ENCODE peak calls at places on chromosomes 13 and 19, in six cellular contexts. U is gastrocnemius medialis; M is effector memory CD4-positive, alpha-beta T cell; O is adrenal gland; R is fibroblast of lung; C is heart right ventricle. W is an unnamed sample.
A peak's percentile ranks its signal among the peaks of the same experiment; 100 is the strongest.

GRCh38 chr19:48565090-48565489 is 13.1 kb downstream of the SULT2B1 start:
- DNase-seq in C (no peak), R (peak; percentile 46), O (no peak), U (no peak), M (no peak), W (no peak)

GRCh38 chr19:9808855-9809646 is 9.8 kb downstream of the FBXL12 start:
- DNase-seq in C (no peak), U (no peak), O (no peak), R (no peak), M (peak; percentile 16), W (peak; percentile 63)

GRCh38 chr19:10686661-10687517 is 14.3 kb upstream of the QTRT1 start:
- DNase-seq in M (no peak), O (no peak), R (peak; percentile 64), U (peak; percentile 38), C (peak; percentile 51), W (no peak)

GRCh38 chr19:43651758-43652545 is 12.3 kb upstream of the CADM4 start:
- DNase-seq in R (peak; percentile 50), U (peak; percentile 43), M (no peak), C (peak; percentile 62), O (peak; percentile 86), W (peak; percentile 12)

GRCh38 chr13:47555235-47555634 is 445.8 kb downstream of the SUCLA2 start:
- DNase-seq in O (no peak), C (no peak), U (no peak), M (no peak), R (peak; percentile 41), W (no peak)

GRCh38 chr19:48926909-48927308 is 6.6 kb upstream of the DHDH start:
- DNase-seq in M (no peak), R (peak; percentile 99), U (peak; percentile 66), O (peak; percentile 86), C (peak; percentile 48), W (no peak)

GRCh38 chr13:33186851-33187250 is 98.7 kb downstream of the STARD13 start:
- DNase-seq in R (peak; percentile 94), U (no peak), C (no peak), O (no peak), M (no peak), W (no peak)

GRCh38 chr13:48580185-48580803 is 47.4 kb upstream of the RCBTB2 start:
- DNase-seq in R (peak; percentile 36), U (peak; percentile 58), O (peak; percentile 94), M (peak; percentile 45), C (peak; percentile 87), W (peak; percentile 71)

GRCh38 chr13:43377149-43377548 is 353.8 kb downstream of the DNAJC15 start:
- DNase-seq in R (peak; percentile 66), C (no peak), O (no peak), U (no peak), M (no peak), W (no peak)

GRCh38 chr13:77749481-77749880 is 52.0 kb downstream of the SLAIN1 start:
- DNase-seq in R (peak; percentile 10), M (no peak), O (no peak), C (no peak), U (no peak), W (no peak)

GRCh38 chr13:107035778-107036177 is 467.8 kb upstream of the ARGLU1 start:
- DNase-seq in R (peak; percentile 86), O (no peak), U (no peak), M (no peak), C (no peak), W (no peak)

GRCh38 chr19:52171321-52172169 is at the start of gene ZNF836:
- DNase-seq in R (peak; percentile 67), C (peak; percentile 93), M (peak; percentile 85), U (peak; percentile 84), O (peak; percentile 94), W (peak; percentile 89)

GRCh38 chr13:39266426-39266825 is 228.2 kb downstream of the NHLRC3 start:
- DNase-seq in M (no peak), R (peak; percentile 16), O (no peak), C (no peak), U (no peak), W (no peak)

GRCh38 chr13:73602295-73602694 is 531.9 kb downstream of the KLF12 start:
- DNase-seq in R (peak; percentile 49), U (no peak), C (no peak), O (no peak), M (no peak), W (no peak)

GRCh38 chr13:41581884-41582547 is 124.7 kb downstream of the RGCC start:
- DNase-seq in C (no peak), O (no peak), R (peak; percentile 76), M (no peak), U (no peak), W (no peak)

GRCh38 chr13:75876371-75877050 is 240.4 kb downstream of the LMO7 start:
- DNase-seq in R (peak; percentile 47), M (peak; percentile 5), U (peak; percentile 36), C (peak; percentile 64), O (peak; percentile 80), W (peak; percentile 61)

GRCh38 chr19:53381376-53381775 is 13.6 kb upstream of the ZNF765 start:
- DNase-seq in M (no peak), O (peak; percentile 0), U (no peak), R (no peak), C (no peak), W (no peak)

GRCh38 chr13:93147293-93147645 is 79.3 kb upstream of the GPC6 start:
- DNase-seq in U (no peak), R (peak; percentile 63), C (no peak), M (no peak), O (no peak), W (no peak)

GRCh38 chr19:48696353-48697010 is 711 bp downstream of the FUT2 start:
- DNase-seq in R (no peak), C (no peak), M (no peak), U (no peak), O (no peak), W (no peak)

GRCh38 chr19:11814707-11815050 is 606 bp downstream of the ZNF440 start:
- DNase-seq in U (no peak), C (no peak), O (peak; percentile 50), R (peak; percentile 42), M (no peak), W (no peak)

DNA sequence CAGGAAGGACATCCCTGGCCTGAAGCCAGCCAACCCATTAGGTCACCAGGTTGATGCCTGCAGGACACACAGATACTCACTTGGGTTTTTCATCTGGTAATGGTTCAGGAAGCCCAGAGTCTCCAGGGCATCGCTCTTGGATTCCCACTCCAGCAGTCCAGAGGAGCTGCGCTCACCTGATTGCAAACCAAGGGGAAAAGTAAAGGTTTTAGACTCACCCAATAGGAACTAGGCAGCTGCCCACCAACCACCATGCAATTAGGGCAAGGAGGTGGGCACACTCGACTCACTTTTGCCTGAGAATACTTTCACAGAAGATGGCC is 5.7 kb upstream of the ECH1 start:
- DNase-seq in O (peak; percentile 77), U (no peak), R (no peak), C (no peak), M (no peak), W (no peak)
- H3K36me3 ChIP-seq in O (peaks cover 72% of the 10 kb centered on the region), U (peaks cover 9% of the 10 kb centered on the region), R (peaks cover 40% of the 10 kb centered on the region), C (peaks cover 69% of the 10 kb centered on the region), M (peaks cover 58% of the 10 kb centered on the region), W (peaks cover 64% of the 10 kb centered on the region)

GRCh38 chr13:113742000-113742441 is 17.0 kb upstream of the TMEM255B start:
- DNase-seq in C (no peak), O (no peak), U (no peak), M (no peak), R (peak; percentile 22), W (no peak)
- H3K4me1 ChIP-seq in C (no peaks in the 10 kb centered on the region), O (no peaks in the 10 kb centered on the region), U (no peaks in the 10 kb centered on the region), M (peaks cover 22% of the 10 kb centered on the region), R (no peaks in the 10 kb centered on the region), W (peaks cover 7% of the 10 kb centered on the region)

GRCh38 chr13:110638814-110639806 is 23.8 kb downstream of the NAXD start:
- DNase-seq in U (no peak), M (no peak), C (no peak), O (peak; percentile 52), R (no peak), W (no peak)
- H3K36me3 ChIP-seq in U (peaks cover 3% of the 10 kb centered on the region), M (peaks cover 92% of the 10 kb centered on the region), C (peaks cover 98% of the 10 kb centered on the region), O (peaks cover 94% of the 10 kb centered on the region), R (peaks cover 55% of the 10 kb centered on the region), W (peaks cover 90% of the 10 kb centered on the region)

DNA sequence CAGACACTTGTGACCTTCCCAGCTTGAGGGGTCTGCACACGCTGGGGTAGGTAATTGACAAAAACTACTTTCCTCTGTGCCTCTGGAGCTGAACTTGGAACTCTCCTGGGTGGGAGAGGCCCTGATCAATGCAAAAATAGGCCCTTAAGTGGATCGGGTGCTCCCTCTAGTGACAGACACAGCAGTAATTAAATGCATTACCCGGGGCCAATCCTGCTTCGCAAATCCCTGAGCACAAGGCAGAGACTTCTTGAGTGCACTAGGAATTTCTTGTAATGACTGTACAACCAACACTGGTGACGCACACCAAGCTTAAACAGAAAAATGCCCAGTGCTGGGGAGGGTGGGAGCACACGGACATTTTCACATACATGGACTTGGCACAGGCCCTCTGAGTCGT is 10.6 kb upstream of the UBE2S start:
- DNase-seq in U (no peak), M (peak; percentile 17), R (peak; percentile 83), C (peak; percentile 64), O (peak; percentile 82), W (peak; percentile 52)
- H3K4me1 ChIP-seq in U (no peaks in the 10 kb centered on the region), M (peaks cover 18% of the 10 kb centered on the region), R (no peaks in the 10 kb centered on the region), C (no peaks in the 10 kb centered on the region), O (no peaks in the 10 kb centered on the region), W (peaks cover 9% of the 10 kb centered on the region)

DNA sequence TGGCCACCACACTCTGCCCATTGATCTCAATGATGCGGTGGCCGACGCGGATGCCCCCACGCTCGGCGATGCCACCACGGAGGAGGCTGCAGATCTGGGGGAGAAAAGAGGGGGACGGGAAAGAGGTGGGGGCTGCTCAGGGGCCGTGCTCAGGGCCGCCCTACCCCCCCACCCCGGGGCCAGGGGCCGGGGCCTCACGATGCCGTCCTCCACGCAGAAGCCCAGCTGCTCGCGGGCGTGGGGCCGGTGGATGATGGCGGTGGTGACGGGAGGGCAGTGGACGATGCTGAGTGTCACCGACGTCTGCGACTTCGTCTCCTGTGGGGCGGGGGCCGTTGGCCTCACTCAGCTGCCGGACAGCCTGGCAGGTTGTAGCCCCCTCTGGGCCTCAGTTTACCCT is 10.3 kb downstream of the APBA3 start:
- DNase-seq in C (no peak), U (no peak), R (no peak), O (no peak), M (no peak), W (no peak)
- H3K36me3 ChIP-seq in C (peaks cover 55% of the 10 kb centered on the region), U (no peaks in the 10 kb centered on the region), R (peaks cover 1% of the 10 kb centered on the region), O (peaks cover 41% of the 10 kb centered on the region), M (peaks cover 51% of the 10 kb centered on the region), W (peaks cover 34% of the 10 kb centered on the region)

DNA sequence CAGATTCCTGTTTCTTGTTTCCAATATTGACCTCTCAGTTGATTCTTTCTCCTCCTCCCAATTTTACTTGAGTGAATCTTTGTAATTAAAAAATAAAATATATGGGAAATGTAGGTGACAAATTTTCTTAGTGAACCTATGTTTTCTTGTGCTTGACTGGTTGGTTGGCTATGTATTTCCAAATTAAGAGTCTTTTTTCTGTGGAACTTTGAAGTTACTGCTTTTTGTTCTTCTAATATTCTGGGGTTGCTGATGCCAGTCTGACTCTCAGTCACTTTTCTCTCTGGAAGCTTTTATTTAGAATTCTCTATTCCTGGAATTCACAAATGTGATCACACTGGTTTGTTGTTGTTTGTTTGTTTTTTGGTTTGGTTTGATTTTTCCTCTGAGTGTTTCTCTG is 9.8 kb downstream of the LSM14A start:
- DNase-seq in O (no peak), R (no peak), M (no peak), C (no peak), U (no peak), W (no peak)
- H3K4me1 ChIP-seq in O (peaks cover 92% of the 10 kb centered on the region), R (peaks cover 7% of the 10 kb centered on the region), M (peaks cover 57% of the 10 kb centered on the region), C (peaks cover 72% of the 10 kb centered on the region), U (peaks cover 73% of the 10 kb centered on the region), W (peaks cover 89% of the 10 kb centered on the region)

DNA sequence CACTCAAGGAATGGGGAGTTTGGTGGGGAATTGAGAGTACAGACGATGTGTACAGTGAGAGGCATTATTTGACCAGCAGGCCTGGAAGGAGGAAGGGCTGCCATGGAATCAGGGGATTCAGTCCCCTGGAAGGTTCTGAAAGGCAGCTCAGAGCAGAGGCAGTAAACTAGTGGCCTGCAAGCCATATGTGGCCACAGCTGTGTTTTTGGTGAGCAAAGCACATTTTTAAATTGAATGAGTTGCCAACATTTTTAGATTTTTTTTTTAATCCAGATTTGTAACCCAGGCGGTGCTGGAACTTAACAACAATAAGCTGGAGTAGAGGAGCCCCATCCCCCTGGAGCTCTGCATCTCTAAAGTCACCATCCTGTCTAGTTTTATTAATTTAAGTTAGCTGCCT is 95.3 kb upstream of the IPO5 start:
- DNase-seq in R (no peak), C (no peak), U (no peak), O (no peak), M (no peak), W (no peak)
- H3K36me3 ChIP-seq in R (no peaks in the 10 kb centered on the region), C (no peaks in the 10 kb centered on the region), U (no peaks in the 10 kb centered on the region), O (no peaks in the 10 kb centered on the region), M (no peaks in the 10 kb centered on the region), W (no peaks in the 10 kb centered on the region)

W was measured in CD4-positive, CD25-positive, alpha-beta regulatory T cell.